ENCODE peak calls at places on chromosome 10, in five cellular contexts. One of them, this sample, is unnamed.

GRCh38 chr10:99658622-99659030 is 683 bp upstream of the ENTPD7 start:
- DNase-seq in fibroblast of lung: no peak
- DNase-seq in fibroblast of villous mesenchyme: peak
- DNase-seq in kidney epithelial cell: no peak
- DNase-seq in GM06990: peak
- DNase-seq in this sample: peak

GRCh38 chr10:110275140-110275729 is 29.5 kb downstream of the SMNDC1 start:
- DNase-seq in fibroblast of villous mesenchyme: no peak
- DNase-seq in fibroblast of lung: no peak
- DNase-seq in kidney epithelial cell: no peak
- DNase-seq in GM06990: no peak
- DNase-seq in this sample: no peak

GRCh38 chr10:102804382-102804781 is 32.8 kb downstream of the CYP17A1 start:
- DNase-seq in kidney epithelial cell: no peak
- DNase-seq in fibroblast of lung: no peak
- DNase-seq in GM06990: no peak
- DNase-seq in fibroblast of villous mesenchyme: no peak
- DNase-seq in this sample: peak

GRCh38 chr10:124566981-124567835 is 105.6 kb downstream of the LHPP start:
- DNase-seq in kidney epithelial cell: no peak
- DNase-seq in fibroblast of villous mesenchyme: no peak
- DNase-seq in fibroblast of lung: no peak
- DNase-seq in GM06990: no peak
- DNase-seq in this sample: no peak

GRCh38 chr10:31620236-31621151 is 301.5 kb downstream of the ZEB1 start:
- DNase-seq in fibroblast of lung: peak
- DNase-seq in GM06990: no peak
- DNase-seq in fibroblast of villous mesenchyme: peak
- DNase-seq in kidney epithelial cell: no peak
- DNase-seq in this sample: peak

GRCh38 chr10:7251696-7252465 is 159.0 kb downstream of the SFMBT2 start:
- DNase-seq in fibroblast of villous mesenchyme: no peak
- DNase-seq in kidney epithelial cell: no peak
- DNase-seq in GM06990: no peak
- DNase-seq in fibroblast of lung: no peak
- DNase-seq in this sample: no peak

GRCh38 chr10:121596668-121597503 is 1.4 kb downstream of the FGFR2 start:
- DNase-seq in kidney epithelial cell: no peak
- DNase-seq in fibroblast of lung: no peak
- DNase-seq in GM06990: no peak
- DNase-seq in fibroblast of villous mesenchyme: peak
- DNase-seq in this sample: peak

GRCh38 chr10:23439452-23439919 is 611 bp downstream of the OTUD1 start:
- DNase-seq in fibroblast of villous mesenchyme: no peak
- DNase-seq in GM06990: peak
- DNase-seq in fibroblast of lung: no peak
- DNase-seq in kidney epithelial cell: no peak
- DNase-seq in this sample: peak

GRCh38 chr10:88389456-88389855 is 193.7 kb downstream of the RNLS start:
- DNase-seq in fibroblast of villous mesenchyme: peak
- DNase-seq in GM06990: peak
- DNase-seq in kidney epithelial cell: no peak
- DNase-seq in fibroblast of lung: peak
- DNase-seq in this sample: peak

GRCh38 chr10:133422821-133423771 is 1.3 kb downstream of the SPRN start:
- DNase-seq in GM06990: no peak
- DNase-seq in fibroblast of villous mesenchyme: no peak
- DNase-seq in kidney epithelial cell: no peak
- DNase-seq in fibroblast of lung: no peak
- DNase-seq in this sample: no peak

GRCh38 chr10:12842310-12842709 is 159.2 kb downstream of the CCDC3 start:
- DNase-seq in fibroblast of villous mesenchyme: no peak
- DNase-seq in fibroblast of lung: no peak
- DNase-seq in kidney epithelial cell: no peak
- DNase-seq in GM06990: no peak
- DNase-seq in this sample: no peak

GRCh38 chr10:11908991-11909390 is 85.8 kb downstream of the PROSER2 start:
- DNase-seq in fibroblast of villous mesenchyme: no peak
- DNase-seq in fibroblast of lung: no peak
- DNase-seq in GM06990: no peak
- DNase-seq in kidney epithelial cell: no peak
- DNase-seq in this sample: no peak

GRCh38 chr10:109996225-109996624 is 11.6 kb upstream of the ADD3 start:
- DNase-seq in fibroblast of lung: no peak
- DNase-seq in GM06990: peak
- DNase-seq in fibroblast of villous mesenchyme: peak
- DNase-seq in kidney epithelial cell: no peak
- DNase-seq in this sample: peak

GRCh38 chr10:75350791-75351190 is 50.8 kb downstream of the ZNF503 start:
- DNase-seq in fibroblast of villous mesenchyme: no peak
- DNase-seq in fibroblast of lung: peak
- DNase-seq in GM06990: no peak
- DNase-seq in kidney epithelial cell: peak
- DNase-seq in this sample: peak

GRCh38 chr10:132875435-132875834 is 66.9 kb downstream of the CFAP46 start:
- DNase-seq in fibroblast of lung: no peak
- DNase-seq in kidney epithelial cell: no peak
- DNase-seq in fibroblast of villous mesenchyme: no peak
- DNase-seq in GM06990: no peak
- DNase-seq in this sample: no peak

GRCh38 chr10:100006241-100006886 is 3.4 kb downstream of the DNMBP start:
- DNase-seq in fibroblast of villous mesenchyme: peak
- DNase-seq in fibroblast of lung: peak
- DNase-seq in GM06990: peak
- DNase-seq in kidney epithelial cell: peak
- DNase-seq in this sample: peak

GRCh38 chr10:9028211-9028610 is 973.7 kb downstream of the GATA3 start:
- DNase-seq in kidney epithelial cell: no peak
- DNase-seq in fibroblast of lung: peak
- DNase-seq in fibroblast of villous mesenchyme: no peak
- DNase-seq in GM06990: no peak
- DNase-seq in this sample: no peak

GRCh38 chr10:74432841-74433594 is 282.0 kb downstream of the ADK start:
- DNase-seq in kidney epithelial cell: no peak
- DNase-seq in fibroblast of villous mesenchyme: peak
- DNase-seq in GM06990: no peak
- DNase-seq in fibroblast of lung: peak
- DNase-seq in this sample: peak

GRCh38 chr10:80506836-80507483 is 30.7 kb upstream of the SH2D4B start:
- DNase-seq in kidney epithelial cell: no peak
- DNase-seq in GM06990: no peak
- DNase-seq in fibroblast of lung: no peak
- DNase-seq in fibroblast of villous mesenchyme: no peak
- DNase-seq in this sample: no peak

GRCh38 chr10:28241766-28242399 is 61.0 kb downstream of the MPP7 start:
- DNase-seq in fibroblast of lung: peak
- DNase-seq in GM06990: no peak
- DNase-seq in kidney epithelial cell: no peak
- DNase-seq in fibroblast of villous mesenchyme: peak
- DNase-seq in this sample: peak

GRCh38 chr10:122459586-122460273 is 1.6 kb upstream of the HTRA1 start:
- DNase-seq in fibroblast of lung: peak
- DNase-seq in fibroblast of villous mesenchyme: peak
- DNase-seq in kidney epithelial cell: no peak
- DNase-seq in GM06990: no peak
- DNase-seq in this sample: peak

GRCh38 chr10:7891634-7892033 is 73.3 kb downstream of the TAF3 start:
- DNase-seq in GM06990: no peak
- DNase-seq in fibroblast of lung: peak
- DNase-seq in kidney epithelial cell: no peak
- DNase-seq in fibroblast of villous mesenchyme: no peak
- DNase-seq in this sample: peak

GRCh38 chr10:101226506-101226887 is 2.8 kb downstream of the LBX1 start:
- DNase-seq in GM06990: no peak
- DNase-seq in fibroblast of lung: no peak
- DNase-seq in kidney epithelial cell: no peak
- DNase-seq in fibroblast of villous mesenchyme: no peak
- DNase-seq in this sample: no peak

GRCh38 chr10:21296575-21297355 is 228.7 kb downstream of the SKIDA1 start:
- DNase-seq in kidney epithelial cell: no peak
- DNase-seq in fibroblast of lung: no peak
- DNase-seq in fibroblast of villous mesenchyme: no peak
- DNase-seq in GM06990: no peak
- DNase-seq in this sample: no peak

GRCh38 chr10:43409385-43410109 is 561 bp upstream of the HNRNPF start:
- DNase-seq in GM06990: peak
- DNase-seq in kidney epithelial cell: no peak
- DNase-seq in fibroblast of lung: no peak
- DNase-seq in fibroblast of villous mesenchyme: no peak
- DNase-seq in this sample: no peak

GRCh38 chr10:132624847-132625839 is 87.6 kb downstream of the INPP5A start:
- DNase-seq in fibroblast of villous mesenchyme: no peak
- DNase-seq in kidney epithelial cell: no peak
- DNase-seq in GM06990: no peak
- DNase-seq in fibroblast of lung: no peak
- DNase-seq in this sample: no peak

GRCh38 chr10:76723781-76724336 is 913.7 kb downstream of the KCNMA1 start:
- DNase-seq in fibroblast of villous mesenchyme: no peak
- DNase-seq in fibroblast of lung: no peak
- DNase-seq in kidney epithelial cell: no peak
- DNase-seq in GM06990: no peak
- DNase-seq in this sample: no peak

GRCh38 chr10:25405871-25406270 is 231.1 kb downstream of the GPR158 start:
- DNase-seq in GM06990: no peak
- DNase-seq in fibroblast of lung: no peak
- DNase-seq in kidney epithelial cell: no peak
- DNase-seq in fibroblast of villous mesenchyme: no peak
- DNase-seq in this sample: peak

GRCh38 chr10:11424456-11425287 is 186.8 kb downstream of the USP6NL start:
- DNase-seq in fibroblast of villous mesenchyme: peak
- DNase-seq in GM06990: no peak
- DNase-seq in kidney epithelial cell: no peak
- DNase-seq in fibroblast of lung: peak
- DNase-seq in this sample: peak

GRCh38 chr10:104336829-104337526 is 1.3 kb downstream of the ITPRIP start:
- DNase-seq in kidney epithelial cell: no peak
- DNase-seq in fibroblast of villous mesenchyme: peak
- DNase-seq in GM06990: no peak
- DNase-seq in fibroblast of lung: peak
- DNase-seq in this sample: peak

GRCh38 chr10:34104829-34105572 is 710.1 kb downstream of the PARD3 start:
- DNase-seq in GM06990: no peak
- DNase-seq in kidney epithelial cell: no peak
- DNase-seq in fibroblast of lung: peak
- DNase-seq in fibroblast of villous mesenchyme: peak
- DNase-seq in this sample: peak

GRCh38 chr10:103154464-103155299 is 38.4 kb downstream of the NT5C2 start:
- DNase-seq in kidney epithelial cell: no peak
- DNase-seq in GM06990: no peak
- DNase-seq in fibroblast of villous mesenchyme: peak
- DNase-seq in fibroblast of lung: peak
- DNase-seq in this sample: peak

GRCh38 chr10:73953665-73954064 is 42.7 kb downstream of the PLAU start:
- DNase-seq in fibroblast of lung: peak
- DNase-seq in kidney epithelial cell: no peak
- DNase-seq in GM06990: no peak
- DNase-seq in fibroblast of villous mesenchyme: peak
- DNase-seq in this sample: peak

GRCh38 chr10:35640951-35641429 is 1.1 kb downstream of the FZD8 start:
- DNase-seq in kidney epithelial cell: no peak
- DNase-seq in GM06990: peak
- DNase-seq in fibroblast of lung: peak
- DNase-seq in fibroblast of villous mesenchyme: peak
- DNase-seq in this sample: peak

GRCh38 chr10:6204063-6204340 is 1.3 kb downstream of the PFKFB3 start:
- DNase-seq in kidney epithelial cell: no peak
- DNase-seq in GM06990: peak
- DNase-seq in fibroblast of lung: no peak
- DNase-seq in fibroblast of villous mesenchyme: no peak
- DNase-seq in this sample: no peak

GRCh38 chr10:77010430-77010829 is 627.2 kb downstream of the KCNMA1 start:
- DNase-seq in kidney epithelial cell: no peak
- DNase-seq in fibroblast of villous mesenchyme: no peak
- DNase-seq in GM06990: no peak
- DNase-seq in fibroblast of lung: no peak
- DNase-seq in this sample: no peak

GRCh38 chr10:44863344-44864041 is 47.6 kb upstream of the TMEM72 start:
- DNase-seq in GM06990: no peak
- DNase-seq in fibroblast of villous mesenchyme: no peak
- DNase-seq in fibroblast of lung: no peak
- DNase-seq in kidney epithelial cell: no peak
- DNase-seq in this sample: no peak
- TF ChIP-seq CTCF in GM06990: peak
- TF ChIP-seq CTCF in fibroblast of villous mesenchyme: no peak
- TF ChIP-seq CTCF in fibroblast of lung: no peak
- TF ChIP-seq CTCF in kidney epithelial cell: no peak
- TF ChIP-seq CTCF in this sample: no peak

GRCh38 chr10:55174419-55174818 is 373.4 kb upstream of the PCDH15 start:
- DNase-seq in fibroblast of villous mesenchyme: no peak
- DNase-seq in GM06990: no peak
- DNase-seq in fibroblast of lung: no peak
- DNase-seq in kidney epithelial cell: no peak
- DNase-seq in this sample: no peak
- TF ChIP-seq CTCF in fibroblast of villous mesenchyme: no peak
- TF ChIP-seq CTCF in GM06990: no peak
- TF ChIP-seq CTCF in fibroblast of lung: peak
- TF ChIP-seq CTCF in kidney epithelial cell: peak
- TF ChIP-seq CTCF in this sample: no peak

GRCh38 chr10:111277685-111278084 is 200.9 kb downstream of the ADRA2A start:
- DNase-seq in GM06990: no peak
- DNase-seq in kidney epithelial cell: no peak
- DNase-seq in fibroblast of villous mesenchyme: no peak
- DNase-seq in fibroblast of lung: no peak
- DNase-seq in this sample: no peak

DNA sequence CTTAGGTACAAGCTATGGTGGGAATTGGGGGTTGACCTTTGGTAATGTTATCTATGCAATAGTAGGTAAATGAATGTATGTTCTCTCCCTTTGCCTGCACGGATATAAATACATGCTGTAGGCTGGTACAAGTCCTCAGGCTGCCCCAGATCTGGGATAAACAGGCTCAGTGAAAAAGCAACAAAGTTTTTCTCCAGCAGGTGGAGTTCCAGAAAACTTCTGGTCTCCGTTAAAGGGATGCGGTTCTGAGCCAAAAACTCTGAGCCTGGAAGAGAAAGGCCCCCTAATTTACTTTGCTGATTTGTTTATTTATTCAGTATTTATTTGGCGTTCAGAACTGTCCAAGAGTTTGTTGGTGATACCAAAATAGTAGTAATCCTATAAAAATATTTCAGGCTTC is 204.7 kb downstream of the ADRA2A start:
- DNase-seq in GM06990: no peak
- DNase-seq in fibroblast of lung: no peak
- DNase-seq in fibroblast of villous mesenchyme: peak
- DNase-seq in kidney epithelial cell: no peak
- DNase-seq in this sample: peak
- TF ChIP-seq CTCF in GM06990: peak
- TF ChIP-seq CTCF in fibroblast of lung: no peak
- TF ChIP-seq CTCF in fibroblast of villous mesenchyme: peak
- TF ChIP-seq CTCF in kidney epithelial cell: no peak
- TF ChIP-seq CTCF in this sample: no peak

DNA sequence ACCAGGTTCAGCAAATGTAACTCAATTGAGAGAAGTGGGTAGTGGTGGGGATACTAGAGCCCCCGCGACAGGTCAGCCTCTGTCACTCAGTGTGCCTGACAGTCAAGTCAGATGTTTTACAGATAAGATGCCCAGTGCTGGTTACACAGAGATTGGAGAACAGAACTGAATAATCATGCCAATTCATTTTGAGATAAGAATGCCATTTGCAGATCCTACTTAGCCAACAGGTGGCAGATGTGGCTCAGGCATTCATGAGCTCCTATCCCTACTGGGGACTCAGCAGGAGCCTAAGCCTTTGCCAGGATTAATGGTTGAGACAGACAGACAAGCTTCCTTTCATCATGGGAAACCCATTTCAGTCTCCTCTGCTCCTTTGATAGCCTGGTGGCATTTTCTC is 137.8 kb downstream of the MAPK8 start:
- DNase-seq in kidney epithelial cell: no peak
- DNase-seq in fibroblast of villous mesenchyme: peak
- DNase-seq in fibroblast of lung: peak
- DNase-seq in GM06990: no peak
- DNase-seq in this sample: peak
- TF ChIP-seq CTCF in kidney epithelial cell: peak
- TF ChIP-seq CTCF in fibroblast of villous mesenchyme: peak
- TF ChIP-seq CTCF in fibroblast of lung: peak
- TF ChIP-seq CTCF in GM06990: peak
- TF ChIP-seq CTCF in this sample: no peak